ENCODE peak calls at places on chromosomes 16 and 17, in nine cellular contexts. One of them, this sample, is unnamed.
A peak's percentile ranks its signal among the peaks of the same experiment; 100 is the strongest.

GRCh38 chr17:70071127-70071526 is 3.9 kb upstream of the KCNJ16 start:
- DNase-seq in HCEC 1CT: no peak
- DNase-seq in mesenchymal stem cell: no peak
- DNase-seq in right cardiac atrium: no peak
- DNase-seq in AG09309: no peak
- DNase-seq in gastrocnemius medialis: no peak
- DNase-seq in GM04503: no peak
- DNase-seq in activated CD4-positive, alpha-beta T cell treated with anti-CD3 and anti-CD28 coated beads for 48 hours: no peak
- DNase-seq in aorta: no peak
- DNase-seq in this sample: no peak

GRCh38 chr17:79201536-79202227 is 127.1 kb downstream of the ENGASE start:
- DNase-seq in activated CD4-positive, alpha-beta T cell treated with anti-CD3 and anti-CD28 coated beads for 48 hours: no peak
- DNase-seq in aorta: no peak
- DNase-seq in right cardiac atrium: no peak
- DNase-seq in GM04503: peak; percentile 46
- DNase-seq in AG09309: no peak
- DNase-seq in HCEC 1CT: peak; percentile 12
- DNase-seq in mesenchymal stem cell: peak; percentile 19
- DNase-seq in gastrocnemius medialis: no peak
- DNase-seq in this sample: no peak

GRCh38 chr17:39164675-39165143 is 1.3 kb downstream of the ARL5C start:
- DNase-seq in GM04503: peak; percentile 59
- DNase-seq in gastrocnemius medialis: peak; percentile 82
- DNase-seq in mesenchymal stem cell: peak; percentile 95
- DNase-seq in AG09309: peak; percentile 72
- DNase-seq in activated CD4-positive, alpha-beta T cell treated with anti-CD3 and anti-CD28 coated beads for 48 hours: peak; percentile 85
- DNase-seq in right cardiac atrium: peak; percentile 97
- DNase-seq in aorta: peak; percentile 96
- DNase-seq in HCEC 1CT: peak; percentile 93
- DNase-seq in this sample: no peak

GRCh38 chr17:54900457-54901229 is at the start of gene TOM1L1:
- DNase-seq in GM04503: no peak
- DNase-seq in right cardiac atrium: peak; percentile 89
- DNase-seq in HCEC 1CT: peak; percentile 67
- DNase-seq in aorta: peak; percentile 79
- DNase-seq in AG09309: no peak
- DNase-seq in activated CD4-positive, alpha-beta T cell treated with anti-CD3 and anti-CD28 coated beads for 48 hours: peak; percentile 50
- DNase-seq in gastrocnemius medialis: peak; percentile 12
- DNase-seq in mesenchymal stem cell: peak; percentile 79
- DNase-seq in this sample: peak; percentile 51

GRCh38 chr17:29210879-29211278 is 30.7 kb upstream of the MYO18A start:
- DNase-seq in GM04503: no peak
- DNase-seq in activated CD4-positive, alpha-beta T cell treated with anti-CD3 and anti-CD28 coated beads for 48 hours: no peak
- DNase-seq in right cardiac atrium: no peak
- DNase-seq in gastrocnemius medialis: no peak
- DNase-seq in mesenchymal stem cell: peak; percentile 52
- DNase-seq in HCEC 1CT: peak; percentile 26
- DNase-seq in aorta: no peak
- DNase-seq in AG09309: no peak
- DNase-seq in this sample: no peak

GRCh38 chr16:28534542-28535373 is 4.0 kb downstream of the NUPR1 start:
- DNase-seq in activated CD4-positive, alpha-beta T cell treated with anti-CD3 and anti-CD28 coated beads for 48 hours: no peak
- DNase-seq in gastrocnemius medialis: peak; percentile 86
- DNase-seq in GM04503: peak; percentile 69
- DNase-seq in AG09309: peak; percentile 61
- DNase-seq in mesenchymal stem cell: no peak
- DNase-seq in aorta: peak; percentile 69
- DNase-seq in right cardiac atrium: peak; percentile 62
- DNase-seq in HCEC 1CT: no peak
- DNase-seq in this sample: no peak

GRCh38 chr17:39231587-39232551 is 6.1 kb upstream of the STAC2 start:
- DNase-seq in GM04503: no peak
- DNase-seq in gastrocnemius medialis: no peak
- DNase-seq in right cardiac atrium: peak; percentile 78
- DNase-seq in mesenchymal stem cell: peak; percentile 37
- DNase-seq in HCEC 1CT: no peak
- DNase-seq in AG09309: no peak
- DNase-seq in activated CD4-positive, alpha-beta T cell treated with anti-CD3 and anti-CD28 coated beads for 48 hours: peak; percentile 66
- DNase-seq in aorta: peak; percentile 80
- DNase-seq in this sample: no peak

GRCh38 chr17:36863676-36864075 is 73.6 kb upstream of the LHX1 start:
- DNase-seq in aorta: no peak
- DNase-seq in GM04503: no peak
- DNase-seq in HCEC 1CT: no peak
- DNase-seq in right cardiac atrium: no peak
- DNase-seq in AG09309: no peak
- DNase-seq in gastrocnemius medialis: no peak
- DNase-seq in mesenchymal stem cell: no peak
- DNase-seq in activated CD4-positive, alpha-beta T cell treated with anti-CD3 and anti-CD28 coated beads for 48 hours: no peak
- DNase-seq in this sample: no peak

GRCh38 chr16:65336169-65336568 is 214.3 kb upstream of the CDH11 start:
- DNase-seq in AG09309: peak; percentile 55
- DNase-seq in activated CD4-positive, alpha-beta T cell treated with anti-CD3 and anti-CD28 coated beads for 48 hours: no peak
- DNase-seq in right cardiac atrium: no peak
- DNase-seq in mesenchymal stem cell: no peak
- DNase-seq in HCEC 1CT: peak; percentile 90
- DNase-seq in GM04503: peak; percentile 45
- DNase-seq in gastrocnemius medialis: no peak
- DNase-seq in aorta: no peak
- DNase-seq in this sample: no peak

This sample was measured in NT2/D1.